ENCODE peak calls at places on chromosomes 13 and 19, in six cellular contexts. F is pancreas, G is NCI-H1105, M is caudate nucleus, A is HT1080, E is NCI-H1092 treated with DMSO at 0.1 percent for 48 hours. P is an unnamed sample.

GRCh38 chr19:38869836-38870607 is 8.1 kb downstream of the RINL start:
- DNase-seq in F (peak; percentile 94), E (no peak), G (peak; percentile 22), M (peak; percentile 71), A (no peak), P (peak; percentile 82)

GRCh38 chr13:35953537-35954206 is 177.5 kb downstream of the DCLK1 start:
- DNase-seq in G (peak; percentile 88), M (peak; percentile 88), E (peak; percentile 94), F (peak; percentile 27), A (peak; percentile 70), P (peak; percentile 75)

GRCh38 chr13:32225494-32225931 is 89.7 kb downstream of the ZAR1L start:
- DNase-seq in G (no peak), A (no peak), M (no peak), E (no peak), F (no peak), P (no peak)

GRCh38 chr19:46378268-46378667 is 31.4 kb downstream of the PPP5C start:
- DNase-seq in G (peak; percentile 20), E (no peak), A (no peak), M (no peak), F (no peak), P (no peak)

GRCh38 chr19:16951529-16951928 is 62.7 kb downstream of the F2RL3 start:
- DNase-seq in G (peak; percentile 14), F (no peak), E (no peak), M (no peak), A (peak; percentile 74), P (no peak)

GRCh38 chr13:73065665-73066350 is 7.0 kb downstream of the KLF5 start:
- DNase-seq in G (no peak), M (no peak), A (no peak), F (no peak), E (no peak), P (no peak)

GRCh38 chr13:40251343-40252032 is 415.0 kb downstream of the FOXO1 start:
- DNase-seq in E (no peak), A (peak; percentile 11), F (no peak), G (no peak), M (no peak), P (no peak)

GRCh38 chr19:31351212-31352193 is 2.3 kb upstream of the TSHZ3 start:
- DNase-seq in F (peak; percentile 38), G (no peak), M (no peak), A (peak; percentile 43), E (no peak), P (no peak)

GRCh38 chr13:110353339-110353977 is 46.4 kb downstream of the COL4A2 start:
- DNase-seq in G (no peak), F (no peak), A (no peak), E (no peak), M (no peak), P (no peak)

GRCh38 chr19:43700368-43701015 is 15.4 kb upstream of the IRGC start:
- DNase-seq in M (no peak), A (peak; percentile 69), G (no peak), F (no peak), E (no peak), P (peak; percentile 60)

GRCh38 chr19:34482380-34483250 is 1.1 kb downstream of the WTIP start:
- DNase-seq in F (no peak), M (no peak), A (no peak), E (no peak), G (no peak), P (no peak)

GRCh38 chr13:45511310-45512147 is 46.8 kb downstream of the COG3 start:
- DNase-seq in G (peak; percentile 47), F (no peak), A (peak; percentile 78), E (peak; percentile 56), M (no peak), P (peak; percentile 44)

GRCh38 chr13:57624565-57625435 is 6.7 kb upstream of the PCDH17 start:
- DNase-seq in E (peak; percentile 83), F (no peak), G (peak; percentile 55), A (peak; percentile 55), M (peak; percentile 35), P (peak; percentile 56)

GRCh38 chr19:17703823-17704463 is 15.3 kb upstream of the MAP1S start:
- DNase-seq in G (no peak), M (peak; percentile 58), E (peak; percentile 16), A (peak; percentile 40), F (peak; percentile 53), P (peak; percentile 52)

GRCh38 chr19:18339703-18340102 is 695 bp upstream of the PGPEP1 start:
- DNase-seq in M (no peak), F (no peak), G (no peak), E (no peak), A (peak; percentile 31), P (no peak)

GRCh38 chr13:49450105-49450819 is 6.2 kb downstream of the SETDB2 start:
- DNase-seq in F (no peak), M (no peak), E (no peak), A (no peak), G (no peak), P (no peak)

P was measured in mucosa of gallbladder.